ENCODE peak calls at places on chromosomes 16 and 17, in four cellular contexts. Z is left ventricle myocardium inferior, M is bronchial epithelial cell, A is ovary. C is an unnamed sample.

GRCh38 chr16:74146643-74147042 is 150.0 kb upstream of the PSMD7 start:
- DNase-seq in M (no peak), A (no peak), Z (no peak), C (no peak)

GRCh38 chr16:81889896-81890634 is 111.0 kb downstream of the PLCG2 start:
- DNase-seq in A (no peak), Z (no peak), M (peak), C (no peak)

GRCh38 chr16:88700636-88701482 is 5.3 kb downstream of the RNF166 start:
- DNase-seq in M (peak), A (peak), Z (peak), C (peak)

GRCh38 chr17:30429155-30429554 is 48.1 kb upstream of the GOSR1 start:
- DNase-seq in A (no peak), M (no peak), Z (no peak), C (no peak)

GRCh38 chr17:27455914-27456680 is at the start of gene KSR1:
- DNase-seq in A (peak), Z (peak), M (peak), C (peak)

GRCh38 chr17:63364387-63364786 is 81.7 kb downstream of the CYB561 start:
- DNase-seq in Z (no peak), A (no peak), M (no peak), C (no peak)

GRCh38 chr16:12815361-12815760 is 11.7 kb upstream of the CPPED1 start:
- DNase-seq in Z (no peak), A (no peak), M (no peak), C (no peak)

GRCh38 chr16:11994187-11995119 is 17.9 kb downstream of the SNX29 start:
- DNase-seq in A (no peak), M (peak), Z (no peak), C (no peak)

GRCh38 chr16:1428511-1428910 is 2.4 kb upstream of the PERCC1 start:
- DNase-seq in M (no peak), A (no peak), Z (no peak), C (peak)

GRCh38 chr17:46949291-46950174 is 26.6 kb downstream of the GOSR2 start:
- DNase-seq in M (peak), A (no peak), Z (no peak), C (no peak)

GRCh38 chr17:8939496-8940334 is 25.8 kb downstream of the PIK3R5 start:
- DNase-seq in Z (no peak), M (no peak), A (no peak), C (no peak)

GRCh38 chr16:90012978-90013745 is 6.1 kb downstream of the DBNDD1 start:
- DNase-seq in Z (no peak), M (no peak), A (no peak), C (no peak)

GRCh38 chr16:29994613-29995329 is 646 bp downstream of the HIRIP3 start:
- DNase-seq in A (peak), M (peak), Z (no peak), C (peak)

GRCh38 chr16:27113341-27113841 is 46.7 kb downstream of the C16orf82 start:
- DNase-seq in M (no peak), A (no peak), Z (no peak), C (no peak)

GRCh38 chr17:62670202-62670821 is 42.8 kb downstream of the MRC2 start:
- DNase-seq in A (no peak), Z (no peak), M (peak), C (no peak)

GRCh38 chr16:20905576-20905975 is 5.0 kb downstream of the LYRM1 start:
- DNase-seq in Z (no peak), A (no peak), M (no peak), C (no peak)

GRCh38 chr16:27179500-27180072 is 23.7 kb upstream of the KDM8 start:
- DNase-seq in M (peak), Z (peak), A (peak), C (peak)

GRCh38 chr17:2435181-2435741 is 34.4 kb upstream of the MNT start:
- DNase-seq in M (no peak), Z (no peak), A (no peak), C (no peak)

GRCh38 chr16:30948087-30948955 is 547 bp upstream of the ORAI3 start:
- DNase-seq in A (peak), Z (peak), M (peak), C (peak)

GRCh38 chr16:13435415-13435814 is 484.5 kb upstream of the ERCC4 start:
- DNase-seq in Z (no peak), A (no peak), M (no peak), C (no peak)

GRCh38 chr16:1082266-1082951 is 9.9 kb downstream of the SSTR5 start:
- DNase-seq in A (no peak), Z (no peak), M (peak), C (no peak)

GRCh38 chr16:84404936-84405640 is 36.8 kb downstream of the ATP2C2 start:
- DNase-seq in A (no peak), Z (no peak), M (no peak), C (no peak)

GRCh38 chr16:30139895-30140481 is 17.0 kb upstream of the MAPK3 start:
- DNase-seq in A (no peak), Z (no peak), M (no peak), C (no peak)

GRCh38 chr17:61282377-61282776 is 117.3 kb upstream of the TBX2 start:
- DNase-seq in M (no peak), Z (no peak), A (no peak), C (no peak)

GRCh38 chr17:34581446-34582184 is 2.2 kb downstream of the TMEM132E start:
- DNase-seq in Z (no peak), M (no peak), A (no peak), C (no peak)

GRCh38 chr16:66604376-66605176 is at the start of gene CMTM3:
- DNase-seq in Z (peak), A (peak), M (no peak), C (peak)

GRCh38 chr16:50591800-50592771 is 43.9 kb downstream of the NKD1 start:
- DNase-seq in Z (peak), A (peak), M (no peak), C (no peak)
- TF ChIP-seq CTCF in Z (peak), A (no peak), M (no peak), C (no peak)

GRCh38 chr17:45022288-45022648 is 29.2 kb downstream of the DCAKD start:
- DNase-seq in Z (no peak), A (no peak), M (no peak), C (no peak)
- TF ChIP-seq CTCF in Z (peak), A (no peak), M (no peak), C (no peak)

GRCh38 chr17:76088041-76088867 is 9.3 kb downstream of the ZACN start:
- DNase-seq in Z (no peak), A (no peak), M (no peak), C (peak)
- TF ChIP-seq CTCF in Z (no peak), A (no peak), M (no peak), C (no peak)

GRCh38 chr17:45306094-45306493 is 10.7 kb downstream of the MAP3K14 start:
- DNase-seq in M (no peak), Z (no peak), A (no peak), C (peak)

GRCh38 chr17:45305532-45306087 is 11.2 kb downstream of the MAP3K14 start:
- DNase-seq in M (no peak), A (no peak), Z (no peak), C (peak)

GRCh38 chr17:45308016-45308365 is 8.8 kb downstream of the MAP3K14 start:
- DNase-seq in Z (no peak), M (no peak), A (no peak), C (no peak)

GRCh38 chr17:45307290-45308015 is 9.4 kb downstream of the MAP3K14 start:
- DNase-seq in A (peak), M (peak), Z (no peak), C (no peak)

GRCh38 chr17:45306623-45307022 is 10.2 kb downstream of the MAP3K14 start:
- DNase-seq in A (no peak), Z (no peak), M (no peak), C (no peak)
- TF ChIP-seq CTCF in A (no peak), Z (peak), M (no peak), C (no peak)

GRCh38 chr17:48037924-48038323 is 327 bp upstream of the COPZ2 start:
- DNase-seq in M (no peak), A (no peak), Z (no peak), C (peak)
- TF ChIP-seq CTCF in M (no peak), A (no peak), Z (no peak), C (no peak)

GRCh38 chr16:18979936-18980335 is 3.8 kb upstream of the TMC7 start:
- DNase-seq in A (no peak), Z (no peak), M (no peak), C (no peak)

GRCh38 chr16:18984425-18985005 is 781 bp downstream of the TMC7 start:
- DNase-seq in A (no peak), M (no peak), Z (no peak), C (no peak)

DNA sequence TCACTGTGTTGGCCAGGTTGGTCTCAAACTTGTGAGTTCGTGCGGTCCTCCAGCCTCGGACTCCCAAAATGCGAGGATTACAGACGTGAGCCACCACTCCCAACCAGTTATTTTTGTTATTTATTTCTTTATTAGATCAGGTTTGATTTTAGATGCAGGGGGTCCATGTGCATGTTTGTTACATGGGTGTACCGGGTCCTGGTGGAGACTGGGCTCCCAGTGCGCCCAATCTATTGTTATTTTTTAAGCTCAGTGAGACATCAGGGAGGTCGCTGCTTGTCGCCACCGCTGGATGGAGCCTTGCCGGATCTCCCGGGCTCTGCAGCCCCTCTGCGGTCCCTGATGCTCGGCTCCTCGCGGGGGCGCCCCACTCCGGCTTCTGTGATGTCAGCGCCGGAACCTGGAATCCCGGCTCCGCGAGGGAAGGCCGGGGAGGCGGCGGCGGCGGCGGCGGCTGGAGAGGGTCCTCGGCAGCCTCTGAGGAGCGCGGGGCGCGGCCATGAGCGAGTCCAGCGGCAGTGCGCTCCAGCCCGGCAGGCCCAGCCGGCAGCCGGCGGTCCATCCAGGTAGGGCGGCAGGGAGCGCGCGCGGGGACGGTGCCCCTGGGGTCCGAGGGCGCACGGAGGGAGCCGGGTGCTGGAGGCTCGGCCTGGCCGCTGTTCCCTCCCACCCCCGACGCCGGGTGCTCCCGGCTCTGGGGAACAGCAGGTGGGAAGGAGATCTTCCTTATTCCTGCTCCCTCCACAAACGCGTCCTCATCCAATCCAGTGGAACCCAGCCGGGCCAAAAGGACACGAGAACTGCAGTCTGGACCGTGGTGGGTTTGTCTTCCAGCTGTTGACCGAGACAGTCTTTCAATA is at the start of gene TMC7:
- DNase-seq in M (peak), Z (peak), A (peak), C (peak)
- TF ChIP-seq CTCF in M (peak), Z (peak), A (no peak), C (peak)

GRCh38 chr16:68737730-68738590 is 868 bp downstream of the CDH1 start:
- DNase-seq in Z (no peak), M (peak), A (peak), C (peak)
- TF ChIP-seq CTCF in Z (no peak), M (peak), A (no peak), C (peak)

GRCh38 chr16:51524070-51524469 is 373.0 kb upstream of the SALL1 start:
- DNase-seq in A (no peak), Z (no peak), M (no peak), C (no peak)

GRCh38 chr16:51522902-51523301 is 371.8 kb upstream of the SALL1 start:
- DNase-seq in A (no peak), Z (no peak), M (no peak), C (no peak)

GRCh38 chr16:51526622-51527021 is 375.6 kb upstream of the SALL1 start:
- DNase-seq in M (no peak), A (no peak), Z (no peak), C (no peak)

GRCh38 chr16:51523400-51523799 is 372.3 kb upstream of the SALL1 start:
- DNase-seq in M (no peak), A (no peak), Z (no peak), C (no peak)

DNA sequence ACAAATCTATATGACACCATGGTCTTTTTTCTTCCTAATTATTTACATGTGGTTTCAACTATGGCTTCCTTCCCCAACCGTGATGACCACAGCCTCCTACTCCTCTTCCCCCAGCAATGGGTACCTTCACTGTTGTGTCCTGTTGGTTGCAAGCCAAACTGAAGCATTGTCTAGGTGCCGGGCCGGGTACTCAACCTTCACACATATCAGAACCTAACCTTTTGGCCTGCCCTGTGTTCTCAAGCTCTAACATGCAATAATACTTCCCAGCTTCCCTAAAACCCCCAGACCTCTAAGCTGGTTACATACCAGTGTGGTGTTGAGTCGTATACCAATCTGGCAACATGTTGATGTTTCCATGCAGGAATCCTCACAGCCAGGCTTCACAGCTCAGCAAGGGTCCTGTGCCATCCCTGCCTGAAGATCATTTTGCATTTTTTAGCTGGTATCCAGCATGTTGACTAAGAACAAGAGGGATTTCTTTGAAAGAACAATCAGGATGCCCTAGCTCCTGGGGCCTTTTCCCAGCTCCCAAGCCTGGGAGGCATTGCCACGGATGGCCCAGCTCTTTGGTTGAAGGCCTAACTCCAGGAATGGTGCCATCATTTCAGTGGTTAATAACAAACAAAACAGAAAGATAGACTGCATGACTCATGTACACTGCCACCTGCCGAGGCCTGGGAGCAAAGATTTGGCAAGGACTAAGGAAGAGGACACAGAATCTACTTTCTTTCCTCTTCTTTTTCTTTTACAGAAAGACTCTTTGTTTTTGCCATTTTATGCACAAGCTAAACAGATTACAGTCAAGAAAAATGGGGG is 373.7 kb upstream of the SALL1 start:
- DNase-seq in M (peak), Z (no peak), A (no peak), C (no peak)
- TF ChIP-seq CTCF in M (peak), Z (no peak), A (no peak), C (no peak)

DNA sequence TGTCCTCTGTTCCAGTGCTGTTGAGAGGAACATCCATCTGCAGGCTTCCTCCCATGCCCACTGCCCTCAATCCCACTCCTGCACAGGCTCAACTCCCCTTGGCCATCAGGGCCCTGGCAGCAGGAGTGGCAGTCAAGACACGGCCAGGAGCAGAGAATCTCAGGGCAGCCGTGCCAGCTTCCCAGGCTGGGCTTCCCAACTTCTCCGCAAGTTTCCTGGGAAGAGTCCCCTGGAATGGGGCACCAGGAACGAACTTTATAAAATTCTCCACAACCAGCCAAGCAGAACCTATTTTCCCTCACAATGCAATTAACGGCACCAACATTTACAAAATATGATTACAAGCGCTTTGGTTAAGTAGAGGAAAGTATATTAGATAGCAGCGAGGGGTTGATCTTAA is 100.1 kb upstream of the LHX1 start:
- DNase-seq in M (no peak), A (no peak), Z (no peak), C (no peak)
- TF ChIP-seq CTCF in M (no peak), A (no peak), Z (no peak), C (no peak)

C was measured in mucosa of descending colon.